ENCODE peak calls at places on chromosomes 3 and 15, in five cellular contexts. X, S, H, U and F are unnamed samples.

GRCh38 chr3:109188726-109189125 is 52.2 kb downstream of the C3orf85 start:
- DNase-seq in U (no peak), S (no peak), X (peak), H (no peak), F (no peak)

GRCh38 chr3:184601576-184602405 is 40.2 kb downstream of the EPHB3 start:
- DNase-seq in H (no peak), U (no peak), X (no peak), S (no peak), F (peak)

GRCh38 chr3:27677554-27677953 is 44.6 kb downstream of the EOMES start:
- DNase-seq in H (no peak), X (no peak), U (peak), S (peak), F (no peak)

GRCh38 chr3:152583913-152584312 is 251.0 kb upstream of the P2RY1 start:
- DNase-seq in X (no peak), S (peak), U (no peak), H (no peak), F (no peak)

GRCh38 chr15:39327005-39327725 is 253.7 kb upstream of the THBS1 start:
- DNase-seq in H (no peak), X (no peak), U (no peak), S (no peak), F (no peak)

GRCh38 chr3:158725348-158725966 is 6.8 kb downstream of the RARRES1 start:
- DNase-seq in S (peak), H (no peak), X (no peak), U (no peak), F (no peak)

GRCh38 chr15:78368115-78368514 is 28.0 kb downstream of the CRABP1 start:
- DNase-seq in U (no peak), S (no peak), X (no peak), H (no peak), F (no peak)

GRCh38 chr15:75076277-75076676 is 52.9 kb downstream of the PPCDC start:
- DNase-seq in H (no peak), X (no peak), U (no peak), S (no peak), F (no peak)

GRCh38 chr3:99842826-99843589 is 25.3 kb downstream of the CMSS1 start:
- DNase-seq in U (peak), X (peak), H (peak), S (peak), F (peak)

GRCh38 chr3:122014741-122015140 is 7.3 kb downstream of the ILDR1 start:
- DNase-seq in H (no peak), U (no peak), S (no peak), X (no peak), F (no peak)

GRCh38 chr3:119308355-119308754 is 14.2 kb downstream of the ARHGAP31 start:
- DNase-seq in S (no peak), H (no peak), U (no peak), X (no peak), F (no peak)

GRCh38 chr3:180594631-180595348 is 7.2 kb upstream of the TTC14 start:
- DNase-seq in U (peak), S (peak), H (peak), X (peak), F (peak)

GRCh38 chr3:88291516-88291915 is 141.8 kb downstream of the C3orf38 start:
- DNase-seq in S (no peak), U (no peak), X (no peak), H (no peak), F (no peak)

GRCh38 chr3:18789734-18790133 is 358.6 kb upstream of the KCNH8 start:
- DNase-seq in S (no peak), U (no peak), H (no peak), X (no peak), F (no peak)

GRCh38 chr3:48402281-48402732 is 27.6 kb downstream of the PLXNB1 start:
- DNase-seq in H (no peak), X (peak), S (peak), U (peak), F (no peak)

GRCh38 chr3:78978037-78978436 is 789.8 kb downstream of the ROBO1 start:
- DNase-seq in S (peak), U (no peak), X (no peak), H (no peak), F (no peak)

GRCh38 chr3:132253262-132253878 is 63.8 kb upstream of the ACP3 start:
- DNase-seq in U (peak), X (peak), S (peak), H (peak), F (peak)

GRCh38 chr15:28021281-28022039 is 77.7 kb downstream of the OCA2 start:
- DNase-seq in X (peak), U (peak), H (peak), S (peak), F (peak)

GRCh38 chr3:52317601-52318000 is 1.5 kb downstream of the DNAH1 start:
- DNase-seq in U (no peak), X (peak), S (peak), H (peak), F (peak)

GRCh38 chr3:47444103-47444502 is 31.6 kb downstream of the SCAP start:
- DNase-seq in S (peak), U (no peak), H (no peak), X (no peak), F (no peak)

GRCh38 chr3:125357032-125357658 is 18.0 kb downstream of the ZNF148 start:
- DNase-seq in H (no peak), S (peak), X (peak), U (no peak), F (peak)

GRCh38 chr3:111785034-111785433 is 74.0 kb upstream of the PHLDB2 start:
- DNase-seq in X (no peak), H (no peak), S (peak), U (no peak), F (no peak)

DNA sequence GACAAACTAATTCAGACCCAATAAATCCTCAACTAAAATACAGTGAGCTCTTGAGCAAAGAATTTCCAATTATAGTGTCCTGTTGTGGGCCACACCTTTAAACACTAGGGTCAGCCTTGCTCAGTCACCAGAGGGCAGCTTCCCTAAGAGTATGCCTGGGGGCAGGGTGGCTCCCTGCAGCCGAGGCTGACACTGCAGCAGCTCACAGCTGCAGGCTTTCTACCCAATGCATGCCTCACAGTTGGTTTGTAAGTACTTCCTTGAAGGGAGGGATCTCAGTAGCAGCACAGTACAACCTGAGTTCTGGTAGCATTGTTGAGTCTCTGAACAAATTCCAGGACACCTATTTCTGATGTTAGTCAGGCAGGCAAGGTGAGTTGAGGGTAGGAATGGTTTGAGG is 335.6 kb downstream of the TUSC7 start:
- DNase-seq in U (no peak), H (no peak), X (no peak), S (peak), F (peak)
- H3K9ac ChIP-seq in U (no peak), H (no peak), X (no peak), S (no peak), F (no peak)

GRCh38 chr15:63933522-63933921 is 99.8 kb upstream of the HERC1 start:
- DNase-seq in U (peak), S (peak), H (no peak), X (no peak), F (no peak)
- TF ChIP-seq EZH2phosphoT487 in U (no peak), S (no peak), H (no peak), X (no peak), F (no peak)

DNA sequence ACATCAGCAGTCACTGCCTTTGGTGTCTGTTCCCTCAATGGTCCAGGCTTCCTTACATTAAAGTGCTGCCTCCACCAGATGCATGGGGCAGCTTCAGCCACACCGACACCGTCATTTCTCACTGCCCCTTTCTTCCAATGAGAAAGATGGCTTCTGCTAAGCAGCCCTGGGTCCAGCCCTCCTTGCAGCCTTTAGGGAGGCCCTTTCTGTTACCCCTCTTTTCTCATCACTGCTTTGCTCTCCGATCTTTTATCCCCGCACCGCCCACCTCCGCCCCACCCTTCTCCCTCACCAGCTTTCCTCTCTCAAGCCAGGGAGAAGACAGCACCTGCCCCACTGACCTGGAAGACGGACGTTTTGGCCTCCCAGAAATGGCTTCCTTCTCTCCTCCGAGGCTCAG is 28.2 kb upstream of the CXCR6 start:
- DNase-seq in S (no peak), U (no peak), X (no peak), H (no peak), F (no peak)
- H3K9ac ChIP-seq in S (no peak), U (no peak), X (no peak), H (no peak), F (no peak)

DNA sequence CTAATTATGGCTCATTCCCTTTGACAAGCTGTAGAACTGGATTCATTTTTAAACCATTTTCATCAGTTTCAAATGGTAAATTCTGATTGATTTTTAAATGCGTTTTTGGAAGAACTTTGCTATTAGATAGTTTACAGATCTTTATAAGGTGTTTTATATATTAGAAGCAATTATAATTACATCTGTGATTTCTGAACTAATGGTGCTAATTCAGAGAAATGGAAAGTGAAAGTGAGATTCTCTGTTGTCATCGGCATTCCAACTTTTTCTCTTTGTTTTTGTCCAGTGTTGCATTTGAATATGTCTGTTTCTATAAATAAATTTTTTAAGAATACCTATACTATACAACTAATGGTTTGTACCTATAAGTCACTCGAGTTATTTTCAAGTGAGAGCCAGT is 62.7 kb downstream of the PXYLP1 start:
- DNase-seq in X (no peak), H (no peak), S (peak), U (no peak), F (no peak)
- TF ChIP-seq EZH2phosphoT487 in X (no peak), H (no peak), S (no peak), U (no peak), F (no peak)

GRCh38 chr15:43194775-43195174 is 9.6 kb downstream of the CCNDBP1 start:
- DNase-seq in X (no peak), S (no peak), U (no peak), H (no peak), F (no peak)
- H3K9ac ChIP-seq in X (no peak), S (no peak), U (no peak), H (no peak), F (no peak)

GRCh38 chr3:162760789-162761188 is 1264.2 kb downstream of the OTOL1 start:
- DNase-seq in U (no peak), H (no peak), S (no peak), X (no peak), F (no peak)
- TF ChIP-seq EZH2phosphoT487 in U (no peak), H (no peak), S (no peak), X (no peak), F (no peak)

GRCh38 chr3:35638640-35639250 is 580 bp upstream of the ARPP21 start:
- DNase-seq in S (no peak), H (no peak), X (no peak), U (no peak), F (no peak)
- H3K9ac ChIP-seq in S (no peak), H (no peak), X (no peak), U (no peak), F (no peak)